ENCODE peak calls at places on chromosomes 13 and 19, in five cellular contexts. T is ascending aorta, S is tibial nerve, C is psoas muscle, N is heart left ventricle. E is an unnamed sample. For H3K27me3, the result is how much of the 10 kb centered on the place peaks cover.

GRCh38 chr19:1223018-1223855 is 14.6 kb downstream of the CBARP start:
- DNase-seq in N (no peak), S (no peak), C (no peak), T (no peak), E (no peak)

GRCh38 chr13:46636451-46636850 is 83.5 kb downstream of the LRCH1 start:
- DNase-seq in C (no peak), N (no peak), T (no peak), S (no peak), E (no peak)

GRCh38 chr13:23159205-23159586 is 21.6 kb upstream of the SGCG start:
- DNase-seq in T (no peak), S (peak), N (no peak), C (peak), E (no peak)

GRCh38 chr19:38684078-38684861 is 36.8 kb downstream of the ACTN4 start:
- DNase-seq in T (peak), S (no peak), N (peak), C (peak), E (no peak)

GRCh38 chr13:49410477-49410876 is 33.4 kb downstream of the CAB39L start:
- DNase-seq in T (no peak), S (no peak), N (no peak), C (no peak), E (no peak)

GRCh38 chr19:8451885-8452284 is 7.1 kb downstream of the HNRNPM start:
- DNase-seq in N (no peak), T (no peak), S (no peak), C (no peak), E (no peak)

GRCh38 chr19:51387924-51388389 is at the start of gene LIM2:
- DNase-seq in N (no peak), T (no peak), S (no peak), C (no peak), E (no peak)

GRCh38 chr19:18023596-18024212 is 15.7 kb downstream of the ARRDC2 start:
- DNase-seq in S (peak), N (peak), C (peak), T (peak), E (no peak)

GRCh38 chr19:16376649-16377048 is 52.0 kb downstream of the KLF2 start:
- DNase-seq in S (no peak), N (no peak), C (no peak), T (no peak), E (no peak)

GRCh38 chr19:36149673-36150406 is 2.4 kb downstream of the COX7A1 start:
- DNase-seq in C (no peak), S (no peak), N (peak), T (no peak), E (no peak)

GRCh38 chr13:33045829-33046592 is 29.8 kb downstream of the KL start:
- DNase-seq in S (no peak), C (no peak), T (no peak), N (no peak), E (no peak)

GRCh38 chr13:113835461-113836274 is 28.2 kb downstream of the GAS6 start:
- DNase-seq in C (peak), T (no peak), N (no peak), S (no peak), E (peak)

GRCh38 chr13:21625366-21625765 is 21.4 kb upstream of the MICU2 start:
- DNase-seq in C (no peak), N (no peak), S (no peak), T (no peak), E (no peak)

GRCh38 chr13:113238542-113238941 is 29.1 kb downstream of the CUL4A start:
- DNase-seq in S (no peak), T (no peak), C (no peak), N (no peak), E (no peak)

GRCh38 chr13:101488734-101489133 is 36.3 kb downstream of the ITGBL1 start:
- DNase-seq in N (no peak), T (no peak), S (no peak), C (no peak), E (no peak)

GRCh38 chr19:39738809-39739208 is 980 bp upstream of the CLC start:
- DNase-seq in N (no peak), T (no peak), S (no peak), C (no peak), E (no peak)

GRCh38 chr19:29201849-29202248 is 11.1 kb downstream of the UQCRFS1 start:
- DNase-seq in N (no peak), T (no peak), S (no peak), C (no peak), E (no peak)

GRCh38 chr19:49983645-49984229 is 22.8 kb upstream of the SIGLEC11 start:
- DNase-seq in T (no peak), N (peak), S (peak), C (peak), E (no peak)

GRCh38 chr19:47713046-47714021 is at the start of gene EHD2:
- DNase-seq in C (peak), T (no peak), S (peak), N (peak), E (peak)

GRCh38 chr19:1271528-1272422 is 2.6 kb downstream of the CIRBP start:
- DNase-seq in S (no peak), N (peak), T (no peak), C (peak), E (no peak)

GRCh38 chr19:51407631-51408131 is 9.8 kb downstream of the SIGLEC10 start:
- DNase-seq in T (no peak), C (no peak), N (no peak), S (no peak), E (no peak)

GRCh38 chr19:33521480-33522370 is at the start of gene PEPD:
- DNase-seq in T (peak), C (peak), S (peak), N (peak), E (peak)

GRCh38 chr19:46901701-46902401 is 41.1 kb downstream of the ARHGAP35 start:
- DNase-seq in N (no peak), S (no peak), T (no peak), C (no peak), E (no peak)

GRCh38 chr13:29182216-29182615 is 362.1 kb downstream of the MTUS2 start:
- DNase-seq in S (no peak), C (no peak), T (no peak), N (no peak), E (no peak)

GRCh38 chr13:42363941-42364612 is 92.1 kb downstream of the AKAP11 start:
- DNase-seq in S (no peak), N (no peak), T (no peak), C (no peak), E (no peak)

GRCh38 chr13:114174529-114174941 is 4.5 kb upstream of the CFAP97D2 start:
- DNase-seq in S (no peak), C (no peak), T (no peak), N (no peak), E (no peak)

GRCh38 chr13:94556646-94557045 is 39.3 kb downstream of the TGDS start:
- DNase-seq in T (no peak), C (no peak), N (no peak), S (no peak), E (no peak)

GRCh38 chr19:45476349-45476717 is 8.5 kb downstream of the FOSB start:
- DNase-seq in S (no peak), N (no peak), C (no peak), T (no peak), E (no peak)

GRCh38 chr19:18639706-18640105 is 2.9 kb downstream of the KLHL26 start:
- DNase-seq in C (no peak), N (no peak), T (no peak), S (no peak), E (no peak)

GRCh38 chr13:20869540-20869939 is 33.0 kb downstream of the XPO4 start:
- DNase-seq in T (no peak), S (no peak), C (no peak), N (no peak), E (no peak)

GRCh38 chr19:48660854-48661731 is 11.7 kb downstream of the NTN5 start:
- DNase-seq in C (peak), T (peak), N (peak), S (peak), E (no peak)

GRCh38 chr19:48249502-48250014 is 6.2 kb downstream of the CARD8 start:
- DNase-seq in C (peak), S (peak), N (peak), T (no peak), E (no peak)

GRCh38 chr19:22945560-22945959 is 57.4 kb downstream of the ZNF728 start:
- DNase-seq in T (no peak), S (no peak), N (no peak), C (no peak), E (no peak)
- H3K27ac ChIP-seq in T (no peak), S (no peak), N (no peak), C (no peak), E (no peak)

DNA sequence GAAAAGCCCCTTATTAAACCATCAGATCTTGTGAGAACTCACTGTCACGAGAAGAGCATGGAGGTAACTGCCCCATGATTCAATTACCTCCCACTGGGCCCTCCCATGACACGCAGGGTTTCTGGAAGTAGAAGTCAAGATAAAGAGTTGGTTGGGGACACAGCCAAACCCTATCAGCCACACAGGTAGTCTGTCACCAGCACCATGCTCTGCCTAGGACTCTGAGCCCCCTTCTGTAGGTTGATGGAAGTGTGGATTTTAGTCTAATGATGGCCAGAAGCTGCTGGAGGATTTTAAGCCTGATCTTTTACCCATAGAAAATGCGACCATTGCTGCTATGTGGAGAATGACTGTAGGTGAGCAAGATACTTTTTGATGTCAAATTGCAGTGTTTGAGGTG is 60.8 kb downstream of the ARHGEF7 start:
- DNase-seq in N (no peak), T (no peak), C (no peak), S (no peak), E (no peak)
- H3K27me3 ChIP-seq in N (under half), T (under half), C (under half), S (under half), E (under half)

GRCh38 chr19:4428326-4428975 is 26.0 kb downstream of the CHAF1A start:
- DNase-seq in N (no peak), T (no peak), S (no peak), C (no peak), E (no peak)
- H3K27ac ChIP-seq in N (no peak), T (no peak), S (no peak), C (no peak), E (no peak)

GRCh38 chr19:32354345-32354744 is 8.9 kb downstream of the ZNF507 start:
- DNase-seq in S (no peak), N (no peak), T (no peak), C (no peak), E (no peak)
- H3K27me3 ChIP-seq in S (under half), N (under half), T (under half), C (under half), E (under half)